ENCODE peak calls at places on chromosome 1, in ten cellular contexts. W is K562; H is mucosa of descending colon; K is heart left ventricle; I is Panc1; Z is CD8-positive, alpha-beta T cell; S is cardiac fibroblast; X is heart right ventricle; G is spleen; Q is fibroblast of pulmonary artery. A is an unnamed sample.
A peak's percentile ranks its signal among the peaks of the same experiment; 100 is the strongest.

GRCh38 chr1:61960999-61961398 is 218.7 kb downstream of the PATJ start:
- DNase-seq in W (no peak), H (no peak), K (no peak), I (no peak), Z (no peak), S (no peak), X (no peak), G (no peak), Q (no peak), A (no peak)

GRCh38 chr1:91015794-91016550 is 5.9 kb downstream of the ZNF644 start:
- DNase-seq in W (no peak), H (no peak), K (no peak), I (peak; percentile 81), Z (no peak), S (peak; percentile 63), X (no peak), G (no peak), Q (no peak), A (no peak)

GRCh38 chr1:101316276-101316675 is 79.5 kb downstream of the S1PR1 start:
- DNase-seq in W (no peak), H (no peak), K (no peak), I (no peak), Z (no peak), S (no peak), X (no peak), G (no peak), Q (no peak), A (no peak)

GRCh38 chr1:52916241-52916975 is 5.1 kb downstream of the ECHDC2 start:
- DNase-seq in W (no peak), H (no peak), K (no peak), I (no peak), Z (no peak), S (no peak), X (no peak), G (no peak), Q (no peak), A (no peak)

GRCh38 chr1:150484431-150484830 is 2.8 kb upstream of the TARS2 start:
- DNase-seq in W (no peak), H (no peak), K (no peak), I (no peak), Z (no peak), S (peak; percentile 63), X (no peak), G (no peak), Q (no peak), A (peak; percentile 29)

GRCh38 chr1:220045356-220046051 is 801 bp downstream of the EPRS1 start:
- DNase-seq in W (peak; percentile 48), H (peak; percentile 30), K (no peak), I (peak; percentile 12), Z (no peak), S (peak; percentile 30), X (no peak), G (no peak), Q (no peak), A (no peak)

GRCh38 chr1:19776287-19776686 is 23.4 kb downstream of the TMCO4 start:
- DNase-seq in W (no peak), H (no peak), K (no peak), I (no peak), Z (no peak), S (no peak), X (no peak), G (no peak), Q (no peak), A (no peak)

GRCh38 chr1:83499998-83500397 is 498.9 kb downstream of the TTLL7 start:
- DNase-seq in W (no peak), H (no peak), K (no peak), I (no peak), Z (no peak), S (no peak), X (no peak), G (no peak), Q (no peak), A (no peak)

GRCh38 chr1:240609527-240610060 is 2.4 kb downstream of the GREM2 start:
- DNase-seq in W (no peak), H (no peak), K (no peak), I (no peak), Z (no peak), S (no peak), X (no peak), G (no peak), Q (no peak), A (no peak)

GRCh38 chr1:240607006-240607405 is 4.9 kb downstream of the GREM2 start:
- DNase-seq in W (no peak), H (no peak), K (no peak), I (no peak), Z (no peak), S (no peak), X (no peak), G (no peak), Q (no peak), A (no peak)

GRCh38 chr1:240611619-240612490 is at the start of gene GREM2:
- DNase-seq in W (no peak), H (peak; percentile 76), K (no peak), I (no peak), Z (peak; percentile 29), S (peak; percentile 45), X (peak; percentile 19), G (no peak), Q (peak; percentile 58), A (peak; percentile 92)

GRCh38 chr1:240611228-240611618 is 732 bp downstream of the GREM2 start:
- DNase-seq in W (no peak), H (no peak), K (no peak), I (no peak), Z (no peak), S (no peak), X (no peak), G (no peak), Q (no peak), A (no peak)

GRCh38 chr1:240608707-240609106 is 3.2 kb downstream of the GREM2 start:
- DNase-seq in W (no peak), H (no peak), K (no peak), I (no peak), Z (no peak), S (peak; percentile 14), X (no peak), G (no peak), Q (peak; percentile 10), A (peak; percentile 31)
- H3K4me3 ChIP-seq in W (no peak overlapping the region), H (no peak overlapping the region), K (no peak overlapping the region), I (no peak overlapping the region), Z (no peak overlapping the region), S (no peak overlapping the region), X (no peak overlapping the region), G (no peak overlapping the region), Q (no peak overlapping the region), A (no peak overlapping the region)

DNA sequence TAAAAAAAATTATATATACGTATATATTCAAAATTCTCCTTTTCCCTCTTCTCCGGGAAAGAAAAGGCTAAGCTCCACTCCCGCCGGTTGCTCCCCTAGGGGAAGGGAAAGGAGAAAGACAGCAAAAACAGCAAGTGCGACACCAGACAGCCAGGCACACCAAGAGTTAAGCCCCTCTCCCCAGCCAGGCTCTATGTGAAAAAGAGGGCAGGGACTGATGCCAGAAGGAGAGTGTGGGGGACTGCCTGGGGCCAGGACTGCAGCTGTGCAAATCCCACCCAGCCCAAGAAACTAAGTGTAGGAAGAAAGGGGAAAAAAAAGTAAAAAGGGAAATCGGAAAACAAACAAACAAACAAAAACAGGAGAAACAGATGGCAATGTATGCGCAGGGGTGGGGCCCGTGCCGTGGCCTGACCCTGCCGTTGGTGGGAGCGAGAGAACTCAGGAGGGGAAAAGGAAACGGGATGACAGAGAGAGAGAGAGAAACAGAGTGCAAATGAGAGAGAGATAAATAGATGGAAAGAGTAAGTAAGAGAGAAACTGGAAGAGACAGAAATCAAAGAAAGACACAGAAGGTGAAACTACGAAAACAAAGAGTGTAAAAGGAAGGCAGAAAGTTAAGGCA is 27.6 kb upstream of the FMO1 start:
- DNase-seq in W (no peak), H (no peak), K (peak; percentile 57), I (no peak), Z (no peak), S (peak; percentile 75), X (no peak), G (no peak), Q (peak; percentile 69), A (peak; percentile 61)
- H3K4me3 ChIP-seq in W (no peak overlapping the region), H (no peak overlapping the region), K (no peak overlapping the region), I (no peak overlapping the region), Z (no peak overlapping the region), S (no peak overlapping the region), X (no peak overlapping the region), G (no peak overlapping the region), Q (no peak overlapping the region), A (peak overlapping the region; percentile 25)

GRCh38 chr1:145992958-145993617 is 3.3 kb downstream of the TXNIP start:
- DNase-seq in W (no peak), H (no peak), K (no peak), I (no peak), Z (no peak), S (no peak), X (no peak), G (no peak), Q (no peak), A (no peak)

GRCh38 chr1:145993618-145994390 is 2.6 kb downstream of the TXNIP start:
- DNase-seq in W (no peak), H (no peak), K (no peak), I (no peak), Z (no peak), S (no peak), X (no peak), G (no peak), Q (no peak), A (no peak)

GRCh38 chr1:145994391-145995120 is 1.8 kb downstream of the TXNIP start:
- DNase-seq in W (no peak), H (peak; percentile 47), K (no peak), I (no peak), Z (peak; percentile 36), S (no peak), X (no peak), G (no peak), Q (no peak), A (no peak)

GRCh38 chr1:145991799-145992412 is 4.5 kb downstream of the TXNIP start:
- DNase-seq in W (no peak), H (no peak), K (no peak), I (no peak), Z (no peak), S (no peak), X (no peak), G (no peak), Q (no peak), A (peak; percentile 59)

DNA sequence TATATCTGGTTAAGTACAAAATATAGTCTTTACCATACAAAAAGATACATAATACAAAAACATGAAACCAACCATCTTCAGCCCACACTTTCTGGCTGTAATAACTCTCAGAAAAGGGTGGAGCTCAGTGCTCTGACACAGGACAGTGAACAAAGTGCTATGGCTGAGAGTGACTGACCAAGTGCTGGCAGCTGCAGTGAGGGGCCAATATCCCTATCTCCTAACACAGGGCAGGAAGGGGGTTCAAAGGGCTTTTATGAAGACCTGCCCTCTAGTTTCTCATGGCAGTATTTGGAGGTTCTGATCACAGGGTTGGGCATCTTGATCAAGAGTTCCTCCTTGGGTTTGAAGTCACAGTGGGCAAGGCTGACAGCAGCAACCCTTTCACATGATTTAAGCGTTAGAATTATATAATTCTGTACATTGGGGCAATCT is 3.9 kb downstream of the TXNIP start:
- DNase-seq in W (no peak), H (no peak), K (no peak), I (no peak), Z (no peak), S (no peak), X (no peak), G (no peak), Q (no peak), A (no peak)
- H3K4me3 ChIP-seq in W (peak overlapping the region; percentile 85), H (no peak overlapping the region), K (peak overlapping the region; percentile 62), I (no peak overlapping the region), Z (peak overlapping the region; percentile 71), S (peak overlapping the region; percentile 77), X (peak overlapping the region; percentile 85), G (peak overlapping the region; percentile 98), Q (peak overlapping the region; percentile 98), A (peak overlapping the region; percentile 91)

DNA sequence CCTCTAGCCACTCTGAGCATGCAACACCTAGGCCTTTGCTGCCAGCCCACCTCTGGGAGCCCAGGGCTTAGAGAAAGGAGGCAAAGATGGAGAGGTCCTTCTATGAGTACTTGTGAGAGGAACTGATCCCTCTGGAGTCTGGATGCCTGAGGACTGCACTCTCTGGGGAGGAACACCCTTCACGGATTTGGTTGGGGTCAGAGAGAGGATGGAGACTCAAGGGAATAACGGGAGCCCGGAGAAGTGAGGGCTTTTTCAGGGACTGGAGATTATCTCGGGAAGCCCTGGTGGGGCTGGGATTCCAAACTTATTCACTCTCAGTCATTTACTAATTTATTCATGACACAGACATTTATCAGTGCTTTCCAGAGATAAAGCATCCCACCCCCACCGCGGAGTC is 438 bp upstream of the C1orf232 start:
- DNase-seq in W (no peak), H (no peak), K (no peak), I (no peak), Z (no peak), S (no peak), X (no peak), G (no peak), Q (no peak), A (no peak)
- H3K4me3 ChIP-seq in W (peak overlapping the region; percentile 89), H (no peak overlapping the region), K (peak overlapping the region; percentile 85), I (peak overlapping the region; percentile 87), Z (peak overlapping the region; percentile 89), S (peak overlapping the region; percentile 93), X (peak overlapping the region; percentile 90), G (peak overlapping the region; percentile 76), Q (peak overlapping the region; percentile 83), A (peak overlapping the region; percentile 80)

A was measured in foreskin fibroblast.